ENCODE peak calls at places on chromosomes 13 and 19, in four cellular contexts. B, Y, P and O are unnamed samples.

GRCh38 chr13:111216166-111216960 is 101.3 kb downstream of the ARHGEF7 start:
- DNase-seq in Y (peak), P (no peak), B (peak), O (no peak)

GRCh38 chr19:4575978-4576933 is 16.8 kb upstream of the SEMA6B start:
- DNase-seq in Y (peak), B (peak), P (no peak), O (peak)

GRCh38 chr19:13557756-13558398 is 51.6 kb upstream of the CACNA1A start:
- DNase-seq in P (no peak), Y (no peak), B (peak), O (peak)

GRCh38 chr19:17576758-17577532 is 21.5 kb downstream of the COLGALT1 start:
- DNase-seq in P (no peak), B (peak), Y (no peak), O (peak)

GRCh38 chr13:81488021-81488420 is 1147.1 kb upstream of the SPRY2 start:
- DNase-seq in B (no peak), Y (no peak), P (no peak), O (no peak)

GRCh38 chr13:103540394-103540793 is 474.2 kb upstream of the SLC10A2 start:
- DNase-seq in P (no peak), Y (no peak), B (no peak), O (no peak)

GRCh38 chr13:30797847-30798246 is 62.5 kb downstream of the ALOX5AP start:
- DNase-seq in Y (no peak), B (no peak), P (no peak), O (no peak)

GRCh38 chr13:40116008-40116407 is 460.5 kb downstream of the COG6 start:
- DNase-seq in P (peak), Y (peak), B (peak), O (peak)

GRCh38 chr13:114118763-114119123 is 13.7 kb downstream of the RASA3 start:
- DNase-seq in Y (no peak), B (no peak), P (no peak), O (no peak)

GRCh38 chr19:49677901-49678674 is 1.0 kb downstream of the PRMT1 start:
- DNase-seq in Y (peak), B (peak), P (no peak), O (peak)

GRCh38 chr13:109140054-109140776 is 510.8 kb downstream of the MYO16 start:
- DNase-seq in Y (no peak), P (no peak), B (no peak), O (no peak)

GRCh38 chr19:4567584-4568071 is 8.1 kb upstream of the SEMA6B start:
- DNase-seq in P (no peak), Y (peak), B (peak), O (peak)

GRCh38 chr13:20006206-20006605 is 47.7 kb downstream of the ZMYM2 start:
- DNase-seq in P (no peak), Y (no peak), B (no peak), O (no peak)

GRCh38 chr13:75226755-75227435 is 255.1 kb downstream of the TBC1D4 start:
- DNase-seq in B (no peak), Y (no peak), P (no peak), O (no peak)

GRCh38 chr19:13623686-13624405 is 117.6 kb upstream of the CACNA1A start:
- DNase-seq in B (no peak), P (no peak), Y (no peak), O (no peak)

GRCh38 chr13:73341748-73342147 is 282.9 kb downstream of the KLF5 start:
- DNase-seq in B (no peak), P (no peak), Y (no peak), O (no peak)

GRCh38 chr13:95858286-95859075 is 181.5 kb downstream of the DNAJC3 start:
- DNase-seq in Y (no peak), P (no peak), B (no peak), O (no peak)

GRCh38 chr19:5718032-5718578 is 1.8 kb downstream of the LONP1 start:
- DNase-seq in Y (no peak), P (no peak), B (no peak), O (peak)

GRCh38 chr13:84961023-84961422 is 838.2 kb downstream of the SLITRK6 start:
- DNase-seq in P (no peak), Y (no peak), B (no peak), O (no peak)

GRCh38 chr13:34037636-34038325 is 219.8 kb downstream of the RFC3 start:
- DNase-seq in P (no peak), B (no peak), Y (no peak), O (no peak)

GRCh38 chr19:55536951-55537740 is at the start of gene SBK2:
- DNase-seq in P (no peak), B (peak), Y (peak), O (peak)

GRCh38 chr19:51018745-51019543 is 565 bp downstream of the KLK10 start:
- DNase-seq in B (no peak), Y (no peak), P (no peak), O (peak)

GRCh38 chr13:95704510-95704909 is 27.6 kb downstream of the DNAJC3 start:
- DNase-seq in B (peak), Y (no peak), P (no peak), O (peak)

GRCh38 chr19:3157096-3157845 is 21.3 kb upstream of the S1PR4 start:
- DNase-seq in Y (no peak), B (no peak), P (no peak), O (no peak)

GRCh38 chr19:50197348-50197747 is 6.1 kb upstream of the MYH14 start:
- DNase-seq in B (no peak), Y (no peak), P (no peak), O (no peak)

GRCh38 chr19:39941615-39942507 is 7.4 kb upstream of the FCGBP start:
- DNase-seq in P (peak), B (no peak), Y (no peak), O (no peak)

GRCh38 chr13:50845211-50845610 is 1.7 kb upstream of the DLEU7 start:
- DNase-seq in Y (no peak), B (no peak), P (no peak), O (no peak)

GRCh38 chr13:27622102-27622820 is 569 bp downstream of the POLR1D start:
- DNase-seq in P (no peak), Y (peak), B (no peak), O (no peak)

GRCh38 chr19:46124638-46125115 is at the start of gene IGFL3:
- DNase-seq in Y (no peak), P (no peak), B (no peak), O (no peak)

GRCh38 chr13:88000239-88000638 is 329.1 kb downstream of the SLITRK5 start:
- DNase-seq in B (peak), Y (no peak), P (no peak), O (no peak)

GRCh38 chr19:44772969-44773368 is 4.7 kb upstream of the CBLC start:
- DNase-seq in B (no peak), P (no peak), Y (no peak), O (no peak)

GRCh38 chr13:21567714-21568113 is 36.3 kb downstream of the MICU2 start:
- DNase-seq in P (no peak), Y (no peak), B (no peak), O (peak)

GRCh38 chr19:53094749-53095575 is 8.3 kb downstream of the ZNF160 start:
- DNase-seq in B (no peak), P (no peak), Y (no peak), O (peak)

GRCh38 chr19:1222394-1222793 is 15.4 kb downstream of the CBARP start:
- DNase-seq in Y (no peak), P (no peak), B (no peak), O (no peak)

DNA sequence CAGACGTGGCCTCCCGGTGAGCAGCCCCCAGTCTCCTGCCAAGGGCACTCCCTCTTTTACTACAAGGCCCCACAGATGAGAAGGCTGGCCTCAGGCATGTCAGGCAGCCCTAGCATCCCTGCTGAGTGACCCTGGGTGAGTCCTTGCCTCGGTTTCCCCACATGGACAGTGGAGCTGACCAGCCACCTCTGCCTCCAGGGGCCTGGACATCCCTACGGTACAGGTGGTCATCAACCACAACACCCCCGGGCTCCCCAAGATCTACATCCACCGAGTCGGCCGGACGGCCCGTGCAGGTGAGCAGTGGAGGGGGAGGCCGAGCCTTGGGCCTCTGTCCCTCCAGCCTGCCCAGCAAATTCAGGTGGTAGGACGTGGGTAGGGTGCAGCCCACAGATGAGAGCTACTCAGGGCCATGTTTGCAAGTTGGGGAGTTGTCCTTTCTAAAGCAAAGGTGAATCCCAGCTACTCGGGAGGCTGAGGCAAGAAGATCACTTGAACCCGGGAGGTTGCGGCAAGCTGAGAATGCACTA is 5.2 kb downstream of the DDX49 start:
- DNase-seq in P (no peak), Y (no peak), B (no peak), O (no peak)
- TF ChIP-seq FOXK2 in P (no peak), Y (no peak), B (no peak), O (no peak)

DNA sequence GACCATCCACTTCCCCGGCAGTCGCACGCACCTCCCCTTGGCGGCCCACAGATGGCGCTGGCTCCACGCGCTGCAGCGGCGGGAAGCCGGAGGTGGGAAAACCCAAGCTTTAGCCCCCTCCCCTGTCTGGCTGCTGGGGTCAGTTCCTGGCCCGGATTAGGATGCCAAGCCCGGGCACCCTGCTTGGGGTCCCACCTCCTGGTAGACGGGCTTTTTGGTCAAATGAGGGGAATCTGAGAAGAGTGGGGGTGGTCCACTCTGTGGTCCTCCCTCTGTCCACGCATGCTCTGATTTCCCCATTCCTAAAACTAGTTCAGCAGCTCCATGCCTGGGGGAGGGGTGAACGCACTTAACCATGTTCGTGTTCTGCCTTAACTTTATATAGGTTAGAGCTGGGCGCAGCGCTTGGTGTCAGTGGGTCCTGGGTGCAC is 8.1 kb upstream of the ADGRE2 start:
- DNase-seq in P (no peak), B (peak), Y (no peak), O (peak)
- TF ChIP-seq FOXK2 in P (no peak), B (no peak), Y (no peak), O (no peak)

GRCh38 chr19:29120471-29120870 is 92.5 kb downstream of the UQCRFS1 start:
- DNase-seq in Y (no peak), P (no peak), B (no peak), O (no peak)
- TF ChIP-seq FOXK2 in Y (no peak), P (no peak), B (no peak), O (no peak)

DNA sequence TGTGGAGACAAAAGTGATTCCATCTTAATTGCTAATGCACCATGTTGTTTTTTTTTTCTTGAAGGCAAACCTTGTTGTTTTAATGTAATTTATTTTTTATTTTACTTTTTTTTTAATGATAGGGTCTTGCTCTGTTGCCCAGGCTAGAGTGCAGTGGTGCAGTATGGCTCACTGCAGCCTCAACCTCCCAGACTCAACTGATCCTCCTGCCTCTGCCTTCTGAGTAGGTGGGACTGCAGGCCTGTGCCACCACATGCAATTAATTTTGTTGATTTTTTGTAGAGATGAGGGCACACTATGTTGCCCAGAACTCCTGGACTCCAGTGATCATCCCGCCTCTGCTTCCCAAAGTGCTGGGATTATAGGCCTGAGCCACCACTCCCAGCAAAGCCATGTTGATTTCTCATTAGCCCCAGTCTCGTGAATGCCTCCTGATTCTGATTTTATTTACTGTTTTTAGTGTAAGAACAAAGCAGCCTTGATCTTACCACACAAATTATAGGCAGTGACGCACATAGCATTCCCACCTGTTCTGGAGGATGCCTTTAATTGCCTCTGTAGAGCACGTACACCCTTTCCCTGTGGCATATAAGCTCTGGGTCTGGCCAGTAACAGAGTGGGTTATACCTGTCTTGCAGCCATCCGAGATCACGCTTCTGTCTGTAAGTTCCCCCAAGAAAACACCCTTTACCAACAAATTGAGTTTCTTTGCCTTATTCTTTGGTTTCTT is 150.4 kb downstream of the GGACT start:
- DNase-seq in P (no peak), Y (no peak), B (no peak), O (no peak)
- TF ChIP-seq FOXK2 in P (no peak), Y (no peak), B (no peak), O (no peak)

GRCh38 chr13:90882551-90882950 is 464.9 kb upstream of the MIR17HG start:
- DNase-seq in B (no peak), Y (no peak), P (no peak), O (no peak)
- TF ChIP-seq FOXK2 in B (no peak), Y (no peak), P (no peak), O (no peak)